ENCODE peak calls at places on chromosomes 5 and 9, in seven cellular contexts. H is endothelial cell, E is thyroid gland, M is AG10803, O is fibroblast of pulmonary artery, Y is GM20000, D is A549. U is an unnamed sample.
A peak's percentile ranks its signal among the peaks of the same experiment; 100 is the strongest.

GRCh38 chr5:107467137-107467932 is 203.4 kb downstream of the EFNA5 start:
- DNase-seq in Y (no peak), D (no peak), H (peak; percentile 15), E (no peak), M (no peak), O (no peak), U (no peak)

GRCh38 chr5:161700065-161700464 is 14.5 kb downstream of the GABRA6 start:
- DNase-seq in M (no peak), O (no peak), H (no peak), D (no peak), E (no peak), Y (no peak), U (no peak)

GRCh38 chr5:42624912-42625311 is 131.7 kb upstream of the CCDC152 start:
- DNase-seq in M (no peak), E (no peak), D (no peak), H (no peak), O (no peak), Y (no peak), U (no peak)

GRCh38 chr9:94912700-94913249 is 186.3 kb downstream of the AOPEP start:
- DNase-seq in H (no peak), M (peak; percentile 95), E (no peak), D (peak; percentile 93), O (peak; percentile 84), Y (no peak), U (peak; percentile 92)

GRCh38 chr5:133967715-133968056 is 739 bp downstream of the C5orf15 start:
- DNase-seq in Y (no peak), H (peak; percentile 13), M (peak; percentile 35), D (no peak), O (peak; percentile 33), E (peak; percentile 16), U (peak; percentile 50)

GRCh38 chr5:112203229-112203628 is 215.8 kb downstream of the EPB41L4A start:
- DNase-seq in H (no peak), Y (no peak), D (no peak), O (no peak), M (no peak), E (no peak), U (no peak)

GRCh38 chr5:73370620-73371583 is 77.7 kb downstream of the FOXD1 start:
- DNase-seq in O (peak; percentile 76), H (no peak), M (peak; percentile 89), E (no peak), Y (no peak), D (peak; percentile 87), U (peak; percentile 67)

GRCh38 chr9:18542837-18543405 is 69.0 kb downstream of the ADAMTSL1 start:
- DNase-seq in M (peak; percentile 81), H (no peak), Y (no peak), E (no peak), O (peak; percentile 35), D (no peak), U (peak; percentile 94)

GRCh38 chr5:43050384-43050783 is 10.3 kb upstream of the ANXA2R start:
- DNase-seq in O (no peak), E (no peak), Y (no peak), M (no peak), D (no peak), H (no peak), U (no peak)

GRCh38 chr9:128999581-129000206 is 28.4 kb downstream of the SH3GLB2 start:
- DNase-seq in D (no peak), H (no peak), M (no peak), Y (no peak), E (no peak), O (no peak), U (no peak)

GRCh38 chr9:128995791-128996190 is 32.3 kb downstream of the SH3GLB2 start:
- DNase-seq in Y (no peak), M (no peak), E (no peak), D (no peak), O (peak; percentile 95), H (no peak), U (peak; percentile 76)

GRCh38 chr9:129001504-129002325 is 26.4 kb downstream of the SH3GLB2 start:
- DNase-seq in H (no peak), E (no peak), D (no peak), M (no peak), Y (no peak), O (no peak), U (no peak)

GRCh38 chr9:129002989-129003388 is 25.1 kb downstream of the SH3GLB2 start:
- DNase-seq in Y (no peak), E (no peak), H (no peak), M (no peak), O (no peak), D (no peak), U (no peak)

DNA sequence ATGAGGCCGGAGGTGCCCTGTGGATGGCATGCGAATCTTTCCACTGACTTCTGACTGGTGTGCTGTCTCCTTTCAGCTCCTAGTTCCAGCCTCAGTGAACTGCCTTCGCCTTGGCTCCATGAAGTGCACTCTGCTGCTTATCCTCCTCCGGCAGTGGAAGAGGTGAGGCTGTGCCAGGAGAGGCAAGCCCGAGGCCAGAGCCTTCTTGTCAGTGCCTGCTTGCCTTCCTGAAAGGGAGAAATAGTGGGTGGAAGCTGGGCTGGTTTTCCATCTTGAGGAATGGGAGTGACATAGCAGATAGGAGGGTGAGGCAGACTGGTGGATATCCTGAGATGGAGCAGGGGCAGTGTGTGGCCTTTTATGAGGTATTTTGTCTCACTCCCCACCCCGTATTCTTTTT is 29.7 kb downstream of the SH3GLB2 start:
- DNase-seq in H (no peak), M (no peak), O (no peak), D (no peak), E (no peak), Y (no peak), U (no peak)
- TF ChIP-seq CTCF in H (no peak), M (no peak), O (no peak), D (no peak), E (no peak), Y (no peak), U (no peak)

GRCh38 chr9:114083693-114084092 is 5.6 kb upstream of the AMBP start:
- DNase-seq in M (no peak), H (no peak), D (no peak), O (no peak), E (no peak), Y (no peak), U (no peak)
- TF ChIP-seq CTCF in M (no peak), H (no peak), D (no peak), O (no peak), E (no peak), Y (no peak), U (no peak)

DNA sequence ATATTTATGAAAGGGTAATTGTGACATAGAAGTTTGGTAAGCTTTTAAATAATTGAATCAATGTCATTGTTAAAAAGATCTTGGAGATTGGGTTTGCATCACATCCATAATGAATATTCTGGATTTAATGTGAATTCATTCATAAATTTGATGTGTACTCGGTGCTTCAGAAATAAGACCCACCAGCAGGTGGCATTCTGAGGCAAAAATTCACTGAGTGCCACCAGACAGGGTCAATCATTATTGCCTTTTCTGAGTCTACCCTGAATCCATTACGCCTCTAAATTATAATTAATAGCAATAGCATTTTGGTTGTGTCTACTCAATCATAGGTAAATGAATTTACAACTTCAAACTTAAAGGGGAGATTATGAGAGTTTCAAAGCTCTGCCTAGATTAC is 1.0 kb downstream of the TRPC7 start:
- DNase-seq in Y (no peak), D (peak; percentile 7), H (no peak), O (peak; percentile 1), E (no peak), M (no peak), U (no peak)
- TF ChIP-seq CTCF in Y (peak; percentile 30), D (peak; percentile 56), H (peak; percentile 76), O (peak; percentile 32), E (no peak), M (peak; percentile 22), U (peak; percentile 30)

GRCh38 chr5:129135633-129136032 is 41.1 kb downstream of the ISOC1 start:
- DNase-seq in M (no peak), Y (no peak), O (no peak), H (no peak), D (peak; percentile 29), E (no peak), U (no peak)
- TF ChIP-seq CTCF in M (no peak), Y (no peak), O (no peak), H (peak; percentile 19), D (no peak), E (no peak), U (no peak)

U was measured in fibroblast of the aortic adventitia.